ENCODE peak calls at places on chromosome 6, in five cellular contexts. B, J, V, C and O are unnamed samples.

GRCh38 chr6:2441881-2442475 is 196.6 kb upstream of the GMDS start:
- DNase-seq in C (no peak), J (no peak), V (no peak), B (no peak), O (no peak)

GRCh38 chr6:70310063-70310694 is 7.3 kb upstream of the COL9A1 start:
- DNase-seq in B (peak), V (no peak), C (peak), J (peak), O (peak)

GRCh38 chr6:124974770-124975377 is 12.6 kb downstream of the RNF217 start:
- DNase-seq in J (no peak), B (no peak), C (no peak), V (no peak), O (no peak)

GRCh38 chr6:47709160-47709559 is 10.8 kb downstream of the ADGRF4 start:
- DNase-seq in B (no peak), V (no peak), J (no peak), C (no peak), O (no peak)

GRCh38 chr6:160417550-160417949 is 69.4 kb downstream of the SLC22A3 start:
- DNase-seq in V (no peak), C (no peak), J (no peak), B (no peak), O (no peak)

GRCh38 chr6:22716721-22717120 is 147.4 kb downstream of the HDGFL1 start:
- DNase-seq in C (no peak), J (no peak), B (no peak), V (no peak), O (no peak)

GRCh38 chr6:11987390-11987789 is 24.7 kb upstream of the HIVEP1 start:
- DNase-seq in B (no peak), C (no peak), J (no peak), V (no peak), O (no peak)

GRCh38 chr6:21080221-21080620 is 513.3 kb upstream of the SOX4 start:
- DNase-seq in V (no peak), C (no peak), B (no peak), J (no peak), O (no peak)

GRCh38 chr6:123423130-123423529 is 213.6 kb downstream of the TRDN start:
- DNase-seq in J (no peak), V (no peak), C (no peak), B (no peak), O (no peak)

GRCh38 chr6:46926481-46926880 is 4.7 kb upstream of the ADGRF5 start:
- DNase-seq in B (peak), V (no peak), C (no peak), J (no peak), O (no peak)

GRCh38 chr6:37059344-37060194 is 54.1 kb downstream of the FGD2 start:
- DNase-seq in V (peak), J (no peak), B (peak), C (peak), O (peak)